ENCODE peak calls at places on chromosomes 12 and 14, in four cellular contexts. G is K562, R is GM12878, T is HepG2. S is an unnamed sample.

GRCh38 chr12:6773662-6774351 is 1.5 kb downstream of the LAG3 start:
- DNase-seq in R (no peak), T (no peak), G (no peak), S (no peak)

GRCh38 chr14:50786821-50787464 is 44.0 kb downstream of the NIN start:
- DNase-seq in G (no peak), T (no peak), R (no peak), S (no peak)

GRCh38 chr12:115384391-115384790 is 700.4 kb upstream of the TBX3 start:
- DNase-seq in T (no peak), R (no peak), G (no peak), S (no peak)

GRCh38 chr14:57346741-57347140 is 43.6 kb upstream of the NAA30 start:
- DNase-seq in G (no peak), R (no peak), T (peak), S (no peak)

GRCh38 chr12:82781288-82782078 is 94.8 kb downstream of the TMTC2 start:
- DNase-seq in G (no peak), R (no peak), T (no peak), S (no peak)

GRCh38 chr12:24815087-24815423 is 133.8 kb downstream of the BCAT1 start:
- DNase-seq in R (no peak), G (no peak), T (no peak), S (no peak)

GRCh38 chr14:74655597-74656389 is 43.8 kb upstream of the LTBP2 start:
- DNase-seq in G (no peak), T (no peak), R (no peak), S (no peak)

GRCh38 chr12:38669530-38669929 is 235.9 kb downstream of the CPNE8 start:
- DNase-seq in G (no peak), T (no peak), R (no peak), S (no peak)

GRCh38 chr14:51652168-51653095 is 722 bp downstream of the FRMD6 start:
- DNase-seq in R (no peak), G (peak), T (no peak), S (peak)

GRCh38 chr14:43901950-43902349 is 605.1 kb downstream of the FSCB start:
- DNase-seq in R (no peak), T (peak), G (no peak), S (no peak)

GRCh38 chr12:62928632-62929031 is 6.3 kb downstream of the PPM1H start:
- DNase-seq in G (no peak), T (peak), R (no peak), S (no peak)

GRCh38 chr12:62933220-62933870 is 1.6 kb downstream of the PPM1H start:
- DNase-seq in T (peak), G (peak), R (no peak), S (peak)

GRCh38 chr12:62933871-62934798 is 815 bp downstream of the PPM1H start:
- DNase-seq in G (peak), R (no peak), T (no peak), S (peak)

GRCh38 chr12:62930546-62931425 is 4.2 kb downstream of the PPM1H start:
- DNase-seq in G (no peak), T (no peak), R (no peak), S (no peak)

GRCh38 chr12:62931481-62931880 is 3.5 kb downstream of the PPM1H start:
- DNase-seq in R (no peak), T (no peak), G (no peak), S (no peak)
- TF ChIP-seq KDM1A in R (no peak), T (no peak), G (no peak), S (no peak)

GRCh38 chr12:92034083-92034482 is 111.6 kb downstream of the BTG1 start:
- DNase-seq in R (no peak), G (no peak), T (no peak), S (no peak)
- TF ChIP-seq ESRRA in R (no peak), G (no peak), T (no peak), S (no peak)

DNA sequence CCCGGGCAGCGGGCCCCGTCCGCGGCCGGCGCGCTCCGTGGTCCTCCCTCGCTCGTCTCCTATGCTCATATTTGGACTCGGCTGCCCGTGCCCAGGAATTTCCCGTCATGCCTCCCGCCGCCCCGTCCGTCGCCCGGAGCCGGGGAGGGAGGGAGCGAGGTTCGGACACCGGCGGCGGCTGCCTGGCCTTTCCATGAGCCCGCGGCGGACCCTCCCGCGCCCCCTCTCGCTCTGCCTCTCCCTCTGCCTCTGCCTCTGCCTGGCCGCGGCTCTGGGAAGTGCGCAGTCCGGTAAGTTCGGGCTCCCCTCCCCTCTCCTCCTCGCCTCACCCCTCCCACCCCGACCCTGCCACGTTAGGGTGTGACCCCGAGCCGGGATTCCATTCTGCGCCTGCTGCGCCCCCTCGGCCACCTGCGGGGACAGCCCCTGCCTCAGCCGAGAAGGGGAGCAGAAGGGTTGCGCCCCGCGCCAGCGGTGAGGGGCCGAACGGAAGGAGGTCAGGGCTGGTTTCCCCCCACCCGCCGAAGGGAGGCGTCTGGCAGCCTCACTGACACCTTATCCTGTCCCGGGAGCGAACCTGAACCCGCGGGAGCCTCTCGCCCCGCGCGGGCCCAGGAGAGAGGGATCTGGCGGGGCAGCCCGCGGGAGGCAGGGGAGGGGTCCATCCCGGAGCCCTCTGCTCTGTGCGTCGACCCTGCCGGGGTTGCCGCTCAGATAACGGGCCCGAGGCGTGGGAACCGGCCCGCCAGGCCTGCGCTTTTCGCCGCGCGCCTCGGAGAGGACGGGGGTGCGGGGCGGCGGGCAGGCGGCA is at the start of gene MSRB3:
- DNase-seq in G (peak), R (no peak), T (peak), S (peak)
- TF ChIP-seq KDM1A in G (no peak), R (no peak), T (no peak), S (no peak)

DNA sequence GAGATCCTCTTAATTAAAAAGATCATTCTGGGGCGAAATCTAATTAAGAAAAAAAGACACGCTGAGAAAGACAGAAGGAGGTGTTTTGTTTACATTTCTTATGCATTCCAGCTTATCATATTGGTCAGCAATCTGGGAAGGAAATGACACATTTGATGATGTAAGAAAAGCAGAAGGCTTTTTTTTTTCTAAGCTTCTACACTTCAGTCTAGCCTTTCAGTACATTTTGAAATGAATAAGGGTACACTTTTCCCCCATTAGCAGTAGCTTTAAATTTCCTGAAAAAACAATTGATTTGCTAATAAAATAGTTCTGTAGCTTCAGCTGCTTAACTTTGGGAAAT is 5.9 kb upstream of the GSC start:
- DNase-seq in T (no peak), G (no peak), R (no peak), S (no peak)
- TF ChIP-seq ESRRA in T (no peak), G (no peak), R (no peak), S (no peak)

DNA sequence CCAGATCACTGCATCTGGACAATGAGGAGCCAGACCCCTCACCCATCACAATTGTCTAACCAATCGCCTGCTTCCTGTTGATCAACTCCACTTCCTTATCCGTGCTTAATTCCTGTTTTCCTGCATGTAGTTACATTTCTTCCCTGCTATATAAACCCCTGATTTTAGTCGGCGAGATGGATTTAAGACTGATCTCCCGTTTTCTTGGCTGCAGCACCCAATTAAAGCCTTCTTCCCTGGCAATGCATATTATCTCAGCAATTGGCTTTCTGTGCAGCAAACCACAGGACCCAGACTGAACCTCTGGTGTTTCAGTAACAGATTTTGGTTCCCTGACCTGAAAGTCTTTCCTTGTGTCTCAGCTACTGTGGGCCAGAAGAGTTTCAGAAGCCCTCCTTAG is 272.3 kb downstream of the IPO8 start:
- DNase-seq in R (no peak), G (no peak), T (no peak), S (no peak)
- TF ChIP-seq KDM1A in R (no peak), G (no peak), T (no peak), S (no peak)

GRCh38 chr12:62813031-62813829 is 121.7 kb downstream of the PPM1H start:
- DNase-seq in R (no peak), G (peak), T (no peak), S (peak)
- TF ChIP-seq ESRRA in R (no peak), G (no peak), T (no peak), S (no peak)

DNA sequence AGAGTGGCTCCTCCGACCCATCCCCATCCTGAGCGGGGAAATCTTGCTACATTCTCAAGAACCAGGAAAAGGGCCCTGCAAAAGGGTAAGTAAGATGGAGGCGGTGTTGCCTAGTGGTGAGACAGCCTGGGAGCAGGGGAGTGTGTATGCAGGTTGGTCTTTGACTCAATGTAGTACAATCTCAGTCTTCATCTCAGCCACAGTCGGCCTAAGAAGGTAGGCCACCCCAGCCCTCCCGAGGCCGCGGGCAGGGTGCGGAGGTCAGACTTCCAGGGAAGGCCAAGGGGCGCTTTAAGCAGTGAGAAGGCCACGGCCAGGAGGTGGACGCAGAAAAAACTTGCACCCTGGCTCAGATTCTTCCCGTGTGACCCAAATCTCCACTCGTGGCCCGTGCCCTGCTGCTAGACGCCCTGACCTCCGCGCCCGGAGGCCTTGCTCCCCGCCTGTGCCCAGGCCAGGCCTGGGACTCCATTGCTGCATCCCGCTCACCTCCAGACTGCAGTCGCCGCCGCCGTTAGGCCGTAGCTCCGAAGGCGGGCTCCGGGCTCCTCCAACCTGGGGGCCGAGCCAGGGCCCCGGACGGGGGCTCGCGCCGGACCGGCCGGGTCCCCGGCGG is 435 bp downstream of the FOXM1 start:
- DNase-seq in T (no peak), R (no peak), G (peak), S (peak)
- TF ChIP-seq KDM1A in T (no peak), R (no peak), G (no peak), S (no peak)

GRCh38 chr14:62031504-62031903 is 269.3 kb downstream of the SNAPC1 start:
- DNase-seq in T (no peak), R (no peak), G (no peak), S (no peak)
- TF ChIP-seq ESRRA in T (no peak), R (no peak), G (no peak), S (no peak)

DNA sequence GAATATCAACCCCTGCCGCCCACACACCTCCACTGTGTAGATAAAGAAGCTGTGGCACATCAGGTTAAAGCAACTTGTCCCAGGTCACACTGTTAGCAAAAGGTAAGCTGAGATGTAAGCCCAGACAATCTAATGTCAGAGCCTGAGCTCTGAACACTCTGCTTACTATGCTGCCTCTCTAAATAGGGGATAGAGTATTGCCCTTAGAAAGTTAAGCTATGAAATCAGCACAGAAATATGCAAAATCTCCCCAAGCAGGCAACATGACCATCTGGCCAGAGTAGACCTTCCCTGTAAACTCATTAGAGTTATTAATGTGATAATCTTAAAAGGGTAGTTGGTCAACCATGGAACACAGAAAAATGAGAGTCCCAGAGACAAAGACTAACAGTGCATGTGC is 171.1 kb downstream of the BTG1 start:
- DNase-seq in R (no peak), T (no peak), G (no peak), S (no peak)
- TF ChIP-seq KDM1A in R (no peak), T (no peak), G (no peak), S (no peak)